ENCODE peak calls at places on chromosomes 16 and 17, in ten cellular contexts. Y, E, V, S, N, X, A, O, R and W are unnamed samples. For H3K36me3, the result is how much of the 10 kb centered on the place peaks cover.

GRCh38 chr17:48471807-48472484 is 41.9 kb upstream of the SKAP1 start:
- DNase-seq in N (no peak), V (no peak), X (no peak), S (no peak), O (no peak), A (no peak), E (no peak), Y (no peak), R (no peak), W (no peak)

GRCh38 chr17:622356-622755 is 92.3 kb downstream of the VPS53 start:
- DNase-seq in E (no peak), S (no peak), N (no peak), Y (no peak), O (no peak), A (no peak), X (no peak), V (no peak), R (peak), W (no peak)

GRCh38 chr16:24524855-24525652 is 14.3 kb upstream of the RBBP6 start:
- DNase-seq in N (no peak), S (no peak), V (no peak), X (no peak), E (no peak), R (no peak), A (no peak), Y (no peak), O (no peak), W (no peak)

GRCh38 chr16:75343311-75343710 is 90.0 kb downstream of the CFDP1 start:
- DNase-seq in Y (no peak), X (no peak), N (no peak), S (no peak), V (no peak), O (no peak), A (no peak), R (no peak), E (no peak), W (no peak)

GRCh38 chr16:2842340-2843000 is 12.4 kb downstream of the ZG16B start:
- DNase-seq in Y (peak), S (peak), A (no peak), E (peak), X (peak), N (peak), R (peak), V (no peak), O (no peak), W (peak)

GRCh38 chr17:61955621-61956020 is 27.8 kb upstream of the INTS2 start:
- DNase-seq in N (no peak), Y (no peak), A (no peak), R (no peak), S (no peak), X (no peak), V (no peak), E (no peak), O (no peak), W (no peak)

GRCh38 chr17:199806-200603 is 18.6 kb upstream of the DOC2B start:
- DNase-seq in N (no peak), A (no peak), Y (no peak), E (no peak), V (no peak), S (no peak), O (no peak), X (peak), R (no peak), W (peak)

GRCh38 chr16:88593910-88594309 is 23.7 kb downstream of the ZC3H18 start:
- DNase-seq in E (no peak), R (no peak), V (no peak), Y (no peak), O (no peak), A (no peak), X (no peak), N (no peak), S (no peak), W (no peak)

GRCh38 chr16:48629531-48629930 is 19.6 kb upstream of the N4BP1 start:
- DNase-seq in E (no peak), V (no peak), N (no peak), A (no peak), Y (no peak), O (no peak), X (peak), R (no peak), S (no peak), W (no peak)

GRCh38 chr17:28738680-28739384 is 5.0 kb upstream of the TRAF4 start:
- DNase-seq in O (no peak), E (peak), X (peak), N (no peak), R (no peak), S (no peak), V (no peak), A (no peak), Y (no peak), W (peak)

GRCh38 chr16:87127061-87127765 is 190.0 kb downstream of the C16orf95 start:
- DNase-seq in R (peak), N (peak), S (no peak), V (no peak), A (no peak), Y (no peak), X (no peak), E (no peak), O (no peak), W (peak)

GRCh38 chr17:38958756-38959155 is 8.4 kb downstream of the FBXO47 start:
- DNase-seq in N (no peak), X (no peak), V (no peak), O (no peak), A (no peak), E (no peak), S (no peak), Y (no peak), R (peak), W (no peak)

GRCh38 chr17:29150191-29150590 is 30.0 kb downstream of the MYO18A start:
- DNase-seq in Y (no peak), S (no peak), O (peak), N (no peak), E (peak), A (peak), R (no peak), X (no peak), V (no peak), W (peak)

GRCh38 chr17:57935833-57936807 is 19.1 kb downstream of the CUEDC1 start:
- DNase-seq in V (peak), A (no peak), R (peak), E (no peak), O (peak), N (peak), S (no peak), Y (no peak), X (no peak), W (peak)

GRCh38 chr17:51955245-51955644 is 203.3 kb downstream of the CA10 start:
- DNase-seq in X (no peak), A (no peak), S (no peak), E (no peak), V (no peak), Y (no peak), N (no peak), R (no peak), O (no peak), W (no peak)

GRCh38 chr16:74019608-74020007 is 277.0 kb upstream of the PSMD7 start:
- DNase-seq in E (no peak), N (no peak), O (no peak), S (no peak), V (no peak), R (no peak), X (no peak), Y (no peak), A (no peak), W (no peak)

GRCh38 chr17:2087597-2088211 is 32.8 kb downstream of the HIC1 start:
- DNase-seq in A (no peak), N (no peak), Y (peak), O (no peak), V (peak), S (peak), X (peak), R (peak), E (peak), W (peak)

GRCh38 chr16:79006206-79006605 is 594.3 kb downstream of the MAF start:
- DNase-seq in V (no peak), E (no peak), N (no peak), S (no peak), O (no peak), R (no peak), X (no peak), Y (no peak), A (no peak), W (no peak)

GRCh38 chr17:45241315-45242011 is 19.8 kb downstream of the FMNL1 start:
- DNase-seq in E (no peak), S (peak), O (peak), R (no peak), Y (peak), A (peak), N (no peak), X (no peak), V (no peak), W (no peak)

GRCh38 chr17:12415031-12415430 is 250.7 kb upstream of the MYOCD start:
- DNase-seq in R (peak), S (no peak), A (no peak), O (no peak), V (no peak), X (no peak), Y (no peak), E (no peak), N (no peak), W (no peak)

GRCh38 chr17:68771867-68772515 is 170.8 kb upstream of the FAM20A start:
- DNase-seq in N (no peak), Y (peak), R (peak), V (no peak), O (no peak), A (no peak), E (peak), S (no peak), X (no peak), W (no peak)

GRCh38 chr17:57142925-57143324 is 57.9 kb downstream of the AKAP1 start:
- DNase-seq in X (no peak), O (no peak), A (no peak), V (no peak), E (no peak), R (peak), Y (no peak), N (no peak), S (no peak), W (no peak)

GRCh38 chr17:12627177-12627629 is 38.5 kb upstream of the MYOCD start:
- DNase-seq in S (no peak), N (no peak), E (no peak), R (peak), O (no peak), V (peak), A (peak), X (no peak), Y (no peak), W (no peak)

GRCh38 chr17:37026534-37026875 is 77.8 kb downstream of the AATF start:
- DNase-seq in N (no peak), V (no peak), O (no peak), X (no peak), Y (no peak), A (no peak), E (no peak), R (no peak), S (no peak), W (no peak)

GRCh38 chr17:36863131-36863530 is 74.1 kb upstream of the LHX1 start:
- DNase-seq in O (no peak), A (no peak), R (no peak), S (no peak), Y (no peak), E (no peak), N (no peak), X (no peak), V (no peak), W (no peak)

GRCh38 chr17:75135946-75136345 is 4.4 kb upstream of the NT5C start:
- DNase-seq in X (peak), V (no peak), S (no peak), E (no peak), N (no peak), Y (no peak), R (no peak), O (no peak), A (no peak), W (no peak)

GRCh38 chr17:5584971-5585794 is 874 bp upstream of the NLRP1 start:
- DNase-seq in Y (no peak), S (no peak), A (no peak), O (no peak), N (peak), R (peak), V (no peak), X (no peak), E (no peak), W (no peak)

GRCh38 chr17:44074911-44075285 is 4.4 kb downstream of the G6PC3 start:
- DNase-seq in O (no peak), N (no peak), R (no peak), Y (no peak), X (no peak), E (no peak), A (no peak), S (no peak), V (no peak), W (peak)

GRCh38 chr17:33469911-33470310 is 176.8 kb upstream of the ASIC2 start:
- DNase-seq in X (no peak), E (no peak), S (peak), Y (peak), N (no peak), V (no peak), O (no peak), A (no peak), R (peak), W (peak)

GRCh38 chr16:59478806-59479205 is 744.7 kb upstream of the GOT2 start:
- DNase-seq in O (no peak), E (no peak), A (no peak), R (peak), N (no peak), X (no peak), Y (no peak), V (no peak), S (no peak), W (no peak)

GRCh38 chr17:44109312-44109630 is 14.2 kb downstream of the HDAC5 start:
- DNase-seq in V (no peak), O (no peak), Y (no peak), R (no peak), E (no peak), N (no peak), S (no peak), A (no peak), X (no peak), W (no peak)

GRCh38 chr17:70906808-70907207 is 737.5 kb downstream of the KCNJ2 start:
- DNase-seq in N (peak), V (no peak), O (no peak), A (no peak), S (no peak), E (no peak), Y (no peak), X (no peak), R (peak), W (no peak)

GRCh38 chr17:75109407-75110236 is at the start of gene ARMC7:
- DNase-seq in X (peak), Y (peak), N (peak), S (peak), R (peak), A (peak), E (peak), O (peak), V (peak), W (peak)

DNA sequence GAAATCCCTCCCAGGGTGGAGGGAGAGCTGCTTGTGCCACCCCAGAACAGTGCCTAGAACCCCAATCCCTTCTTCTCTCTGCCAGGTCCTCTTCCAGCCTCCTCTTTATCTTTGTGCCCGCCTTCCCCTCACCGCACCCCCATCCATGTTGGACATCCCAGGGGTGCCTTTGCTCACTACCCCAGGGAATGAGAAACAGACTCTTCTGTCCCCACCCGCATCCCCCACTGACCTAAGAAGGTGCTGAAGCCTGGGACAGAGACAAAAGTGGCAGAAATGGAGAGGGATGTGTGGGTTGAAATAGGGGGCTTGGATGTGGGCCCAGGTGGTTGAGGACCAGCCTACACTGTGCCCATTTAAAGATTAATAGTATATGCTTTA is 17.0 kb downstream of the ALOX15B start:
- DNase-seq in N (no peak), A (no peak), V (no peak), R (no peak), Y (no peak), S (no peak), E (no peak), X (peak), O (no peak), W (no peak)
- H3K4me3 ChIP-seq in N (no peak), A (no peak), V (no peak), R (no peak), Y (no peak), S (no peak), E (no peak), X (no peak), O (no peak), W (no peak)

DNA sequence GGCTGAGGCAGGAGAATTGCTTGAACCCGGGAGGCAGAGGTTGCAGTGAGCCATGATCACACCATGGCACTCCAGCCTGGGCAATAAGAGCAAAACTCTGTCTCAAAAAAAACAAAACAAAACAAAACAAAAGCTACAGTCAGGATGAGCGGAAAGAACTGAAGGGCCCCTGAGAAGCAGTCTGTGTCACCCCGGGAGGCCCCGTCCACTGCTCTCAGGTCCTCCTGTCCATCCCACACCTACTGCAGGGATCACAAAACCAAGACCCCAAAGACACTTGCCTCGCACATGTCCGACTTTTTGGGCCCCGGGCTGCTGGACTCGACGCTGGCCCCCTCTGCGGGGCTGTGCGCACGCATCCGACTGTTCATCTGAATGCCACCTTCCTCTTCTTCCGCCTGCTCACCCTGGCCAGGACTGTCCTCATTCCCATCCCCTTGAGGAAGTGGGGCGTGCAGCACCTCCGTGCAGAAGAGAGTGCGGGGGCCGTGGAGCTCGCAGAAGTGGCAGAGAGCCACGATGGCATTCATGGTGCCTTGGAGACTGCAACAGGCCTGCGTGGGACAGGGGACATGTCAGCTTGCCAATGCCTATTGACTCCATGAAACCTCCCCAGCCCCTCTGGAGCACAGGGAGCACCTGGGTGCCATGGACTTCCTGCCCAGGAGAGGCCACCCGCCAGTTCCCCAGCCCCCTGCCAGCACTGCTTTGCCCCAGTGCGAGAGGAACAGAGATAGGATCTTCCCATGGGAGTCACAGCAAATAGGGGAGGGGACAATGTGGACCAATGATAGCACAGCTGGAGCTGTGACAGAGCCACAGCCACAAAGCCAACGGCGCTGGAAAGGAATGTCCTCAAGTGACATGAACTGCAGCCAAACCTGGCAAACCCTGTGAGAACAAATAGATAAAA is 9.1 kb downstream of the FLCN start:
- DNase-seq in X (peak), V (no peak), R (no peak), S (no peak), A (peak), Y (no peak), N (peak), O (peak), E (no peak), W (peak)
- H3K36me3 ChIP-seq in X (under half), V (half or more), R (under half), S (under half), A (under half), Y (half or more), N (half or more), O (under half), E (half or more), W (half or more)

DNA sequence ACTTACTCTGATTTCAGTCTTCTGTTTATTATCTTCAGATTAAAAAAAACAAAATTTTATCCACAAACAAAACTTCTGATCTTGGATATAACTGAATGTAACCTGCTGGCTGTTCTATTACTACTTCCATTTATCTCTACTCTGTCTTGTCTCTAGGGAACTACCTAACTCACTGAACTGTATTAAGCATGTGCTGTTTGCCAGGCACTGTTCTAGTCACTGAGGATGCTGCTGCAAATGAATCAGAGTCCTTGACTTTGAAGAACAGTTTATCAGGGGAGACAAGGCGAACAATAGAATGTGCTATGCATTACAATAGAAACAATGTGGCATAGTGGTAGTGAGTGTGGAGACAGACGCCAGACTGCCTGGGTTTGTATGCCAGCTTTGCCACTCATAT is 2.3 kb upstream of the ANKRD40 start:
- DNase-seq in A (no peak), E (peak), N (no peak), O (no peak), X (no peak), R (no peak), V (no peak), S (no peak), Y (no peak), W (no peak)
- H3K4me3 ChIP-seq in A (no peak), E (no peak), N (no peak), O (no peak), X (no peak), R (no peak), V (no peak), S (no peak), Y (no peak), W (no peak)

GRCh38 chr16:30747799-30748633 is at the start of gene PHKG2:
- DNase-seq in X (peak), S (peak), O (peak), V (peak), R (peak), N (peak), A (peak), Y (peak), E (peak), W (peak)

GRCh38 chr16:30747331-30747730 is 894 bp upstream of the PHKG2 start:
- DNase-seq in V (no peak), A (no peak), O (no peak), R (peak), Y (no peak), N (no peak), X (no peak), S (no peak), E (no peak), W (no peak)

GRCh38 chr16:30753596-30753995 is 5.4 kb downstream of the PHKG2 start:
- DNase-seq in X (no peak), Y (no peak), R (no peak), E (no peak), S (no peak), A (no peak), O (no peak), N (no peak), V (no peak), W (no peak)

GRCh38 chr16:30748634-30749445 is 615 bp downstream of the PHKG2 start:
- DNase-seq in S (peak), Y (peak), E (peak), V (no peak), A (no peak), N (no peak), X (peak), R (peak), O (no peak), W (no peak)

GRCh38 chr16:30750876-30751465 is 2.7 kb downstream of the PHKG2 start:
- DNase-seq in O (no peak), S (peak), X (no peak), A (no peak), V (no peak), E (no peak), R (no peak), N (no peak), Y (no peak), W (peak)
- H3K36me3 ChIP-seq in O (under half), S (under half), X (under half), A (under half), V (under half), E (under half), R (under half), N (half or more), Y (under half), W (under half)

GRCh38 chr17:81196505-81197408 is 26.0 kb downstream of the CEP131 start:
- DNase-seq in Y (no peak), X (no peak), R (no peak), V (no peak), A (no peak), E (no peak), S (no peak), O (no peak), N (no peak), W (no peak)
- H3K4me3 ChIP-seq in Y (no peak), X (no peak), R (no peak), V (no peak), A (no peak), E (no peak), S (no peak), O (no peak), N (peak), W (no peak)

DNA sequence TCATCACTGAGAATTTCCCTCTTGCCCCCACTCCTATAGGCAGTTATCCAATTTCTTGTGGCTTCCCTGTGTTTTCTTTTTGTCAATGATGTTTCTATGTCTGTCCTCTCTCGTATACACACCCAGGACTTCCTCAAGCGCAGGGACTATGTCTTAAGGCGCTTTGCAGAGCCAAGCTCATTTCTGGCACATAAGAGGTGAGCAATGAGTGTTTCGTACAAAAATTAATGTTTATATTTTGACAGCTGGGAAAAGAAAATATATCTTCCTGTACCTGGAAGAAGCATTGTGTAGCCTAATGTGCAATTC is 966 bp downstream of the DDX42 start:
- DNase-seq in E (peak), S (no peak), A (no peak), Y (no peak), O (no peak), X (no peak), N (no peak), V (no peak), R (peak), W (no peak)
- H3K36me3 ChIP-seq in E (half or more), S (under half), A (under half), Y (under half), O (under half), X (under half), N (under half), V (under half), R (under half), W (under half)

GRCh38 chr17:64767269-64767997 is 105.3 kb upstream of the SMURF2 start:
- DNase-seq in E (no peak), O (no peak), X (no peak), A (no peak), R (no peak), S (no peak), V (no peak), Y (no peak), N (no peak), W (peak)
- H3K4me3 ChIP-seq in E (no peak), O (no peak), X (no peak), A (no peak), R (no peak), S (no peak), V (no peak), Y (no peak), N (no peak), W (no peak)